ENCODE peak calls at places on chromosomes 1 and 21, in eight cellular contexts. B, W, J, R, N, G, T and Y are unnamed samples.

GRCh38 chr1:213070399-213070798 is 19.4 kb downstream of the RPS6KC1 start:
- DNase-seq in R (no peak), B (peak; percentile 5), N (no peak), W (no peak), G (no peak), J (peak; percentile 57), T (peak; percentile 84), Y (peak; percentile 84)

GRCh38 chr1:77514871-77515776 is 167.3 kb downstream of the ZZZ3 start:
- DNase-seq in J (no peak), T (peak; percentile 76), W (peak; percentile 44), B (no peak), G (peak; percentile 84), R (peak; percentile 83), N (no peak), Y (peak; percentile 75)

GRCh38 chr1:212722270-212722945 is 22.8 kb upstream of the BATF3 start:
- DNase-seq in T (no peak), G (no peak), R (no peak), N (no peak), B (no peak), W (no peak), J (no peak), Y (no peak)

GRCh38 chr1:22600071-22600816 is 36.2 kb upstream of the C1QA start:
- DNase-seq in G (no peak), B (no peak), N (no peak), T (no peak), J (no peak), W (no peak), R (peak; percentile 54), Y (no peak)

GRCh38 chr1:155962599-155963211 is 15.6 kb downstream of the ARHGEF2 start:
- DNase-seq in J (no peak), B (no peak), W (no peak), G (no peak), R (no peak), N (peak; percentile 67), T (peak; percentile 52), Y (peak; percentile 55)

GRCh38 chr21:29343517-29343916 is 44.8 kb downstream of the BACH1 start:
- DNase-seq in G (no peak), N (no peak), R (no peak), B (no peak), T (peak; percentile 88), W (no peak), J (peak; percentile 77), Y (peak; percentile 47)

GRCh38 chr1:16018308-16018707 is 465 bp upstream of the HSPB7 start:
- DNase-seq in J (no peak), G (no peak), T (no peak), B (no peak), W (peak; percentile 31), R (no peak), N (no peak), Y (no peak)

GRCh38 chr1:157512036-157512969 is 40.0 kb downstream of the FCRL5 start:
- DNase-seq in T (no peak), R (no peak), B (no peak), W (no peak), N (no peak), G (no peak), J (no peak), Y (no peak)

GRCh38 chr1:16352842-16353535 is 709 bp upstream of the FBXO42 start:
- DNase-seq in R (peak; percentile 33), J (no peak), B (no peak), G (no peak), T (no peak), W (no peak), N (no peak), Y (no peak)

GRCh38 chr21:21730524-21730923 is 732.3 kb downstream of the NCAM2 start:
- DNase-seq in B (no peak), W (no peak), T (peak; percentile 43), G (no peak), R (no peak), N (no peak), J (no peak), Y (no peak)

GRCh38 chr21:42395910-42396625 is at the start of gene TMPRSS3:
- DNase-seq in G (no peak), N (peak; percentile 62), W (no peak), B (no peak), T (no peak), R (no peak), J (no peak), Y (no peak)

GRCh38 chr1:207898836-207899235 is 12.1 kb downstream of the CD34 start:
- DNase-seq in N (no peak), B (no peak), G (no peak), T (no peak), W (no peak), R (no peak), J (no peak), Y (no peak)

GRCh38 chr1:41397943-41398342 is 36.7 kb downstream of the FOXO6 start:
- DNase-seq in N (no peak), G (no peak), B (no peak), R (no peak), T (no peak), W (no peak), J (no peak), Y (no peak)

GRCh38 chr21:31873696-31874599 is 1.1 kb downstream of the HUNK start:
- DNase-seq in B (no peak), R (peak; percentile 73), J (no peak), W (peak; percentile 33), T (peak; percentile 4), G (no peak), N (peak; percentile 57), Y (no peak)

GRCh38 chr1:182301026-182301436 is 90.6 kb downstream of the GLUL start:
- DNase-seq in T (no peak), G (no peak), B (no peak), J (no peak), R (no peak), N (no peak), W (no peak), Y (no peak)

GRCh38 chr1:180098242-180098995 is 56.2 kb upstream of the QSOX1 start:
- DNase-seq in T (peak; percentile 89), G (no peak), W (no peak), J (peak; percentile 92), B (no peak), N (no peak), R (no peak), Y (peak; percentile 89)

GRCh38 chr1:165925498-165926079 is 98.2 kb downstream of the UCK2 start:
- DNase-seq in J (no peak), R (no peak), B (no peak), G (no peak), T (no peak), W (no peak), N (no peak), Y (no peak)

GRCh38 chr1:48415050-48415449 is 57.0 kb downstream of the SPATA6 start:
- DNase-seq in T (no peak), N (no peak), R (no peak), B (no peak), W (no peak), G (no peak), J (no peak), Y (no peak)

GRCh38 chr1:223647249-223647648 is 18.3 kb downstream of the CAPN8 start:
- DNase-seq in R (no peak), B (no peak), T (no peak), J (no peak), W (no peak), N (no peak), G (no peak), Y (no peak)

GRCh38 chr1:2414297-2414958 is 2.1 kb upstream of the PEX10 start:
- DNase-seq in B (no peak), G (peak; percentile 82), W (peak; percentile 72), T (peak; percentile 59), R (peak; percentile 88), N (peak; percentile 83), J (peak; percentile 26), Y (peak; percentile 68)

GRCh38 chr1:171844381-171844780 is 3.1 kb downstream of the DNM3 start:
- DNase-seq in B (no peak), G (no peak), N (no peak), R (no peak), T (no peak), J (no peak), W (no peak), Y (no peak)

DNA sequence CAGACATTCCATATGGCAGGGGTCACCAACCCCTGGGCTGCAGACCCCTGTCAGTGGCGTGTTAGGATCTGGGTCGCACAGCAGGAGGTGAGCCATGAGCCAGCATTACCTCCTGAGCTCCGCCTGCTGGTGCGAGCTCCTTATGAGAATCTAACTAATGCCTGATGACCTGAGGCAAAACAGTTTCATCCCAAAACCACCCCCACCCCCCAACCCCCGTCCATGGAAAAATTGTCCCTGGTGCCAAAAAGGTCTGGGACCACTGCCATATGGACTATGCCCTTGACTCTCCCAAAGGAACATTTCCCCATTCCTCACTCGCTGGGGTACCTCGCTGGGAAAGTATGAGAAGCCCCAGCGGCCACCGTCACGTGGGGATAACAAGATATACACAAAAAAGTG is 6.4 kb upstream of the CPT2 start:
- DNase-seq in N (no peak), T (peak; percentile 61), W (no peak), R (peak; percentile 47), J (no peak), G (no peak), B (no peak), Y (no peak)
- TF ChIP-seq CTCF in N (no peak), T (peak; percentile 73), W (no peak), R (peak; percentile 17), J (no peak), G (no peak), B (no peak), Y (peak; percentile 4)

GRCh38 chr1:96256391-96256790 is 465.2 kb upstream of the PTBP2 start:
- DNase-seq in T (peak; percentile 12), G (no peak), W (no peak), J (no peak), R (no peak), N (no peak), B (no peak), Y (peak; percentile 55)

GRCh38 chr1:96253281-96254035 is 468.1 kb upstream of the PTBP2 start:
- DNase-seq in T (peak; percentile 11), B (no peak), N (no peak), R (no peak), J (no peak), G (no peak), W (no peak), Y (peak; percentile 6)

GRCh38 chr1:96259399-96259798 is 462.2 kb upstream of the PTBP2 start:
- DNase-seq in B (no peak), T (no peak), G (no peak), N (no peak), J (no peak), R (peak; percentile 2), W (no peak), Y (no peak)
- H3K4me3 ChIP-seq in B (no peak overlapping the region), T (no peak overlapping the region), G (no peak overlapping the region), N (no peak overlapping the region), J (no peak overlapping the region), R (no peak overlapping the region), W (no peak overlapping the region), Y (no peak overlapping the region)

GRCh38 chr1:220353229-220354012 is 81.2 kb upstream of the RAB3GAP2 start:
- DNase-seq in G (no peak), T (no peak), J (no peak), N (no peak), B (no peak), W (no peak), R (peak; percentile 81), Y (no peak)
- TF ChIP-seq CTCF in G (no peak), T (no peak), J (no peak), N (no peak), B (no peak), W (no peak), R (peak; percentile 51), Y (no peak)

DNA sequence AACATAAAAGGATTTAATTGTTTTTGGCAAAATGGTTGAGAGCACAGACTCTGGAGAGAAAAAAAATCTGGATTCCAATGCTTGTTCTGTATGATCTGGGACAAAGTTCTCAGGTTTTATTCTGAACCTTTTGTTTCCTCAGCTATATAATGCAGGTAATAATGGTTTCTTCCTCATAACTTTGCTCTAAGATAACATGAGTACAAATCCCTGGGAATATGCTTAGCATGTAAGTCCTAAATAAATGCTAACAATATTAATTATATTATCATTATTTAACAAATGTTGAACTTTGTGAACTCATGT is 44.5 kb downstream of the RBM11 start:
- DNase-seq in R (no peak), B (no peak), N (no peak), W (no peak), T (no peak), G (no peak), J (no peak), Y (no peak)
- H3K4me3 ChIP-seq in R (no peak overlapping the region), B (no peak overlapping the region), N (no peak overlapping the region), W (no peak overlapping the region), T (no peak overlapping the region), G (no peak overlapping the region), J (no peak overlapping the region), Y (no peak overlapping the region)